ENCODE peak calls at places on chromosomes 16 and 17, in six cellular contexts. K is mesenchymal stem cell, H is IMR-90, V is H9, T is H1, D is trophoblast cell. R is an unnamed sample.

GRCh38 chr17:35900693-35901487 is 20.7 kb upstream of the CCL5 start:
- DNase-seq in V (no peak), H (no peak), K (peak; percentile 58), T (no peak), D (peak; percentile 90), R (no peak)

GRCh38 chr16:73183678-73184092 is 135.8 kb upstream of the ZFHX3 start:
- DNase-seq in T (no peak), D (no peak), V (no peak), K (no peak), H (no peak), R (no peak)

GRCh38 chr16:52561910-52562741 is 15.2 kb upstream of the TOX3 start:
- DNase-seq in V (no peak), T (no peak), H (no peak), K (no peak), D (no peak), R (no peak)

GRCh38 chr17:35734396-35734795 is 3.0 kb downstream of the RASL10B start:
- DNase-seq in T (no peak), D (no peak), V (no peak), H (no peak), K (no peak), R (no peak)

GRCh38 chr17:76714822-76715461 is 4.2 kb upstream of the MXRA7 start:
- DNase-seq in T (no peak), D (peak; percentile 91), K (peak; percentile 65), H (peak; percentile 59), V (peak; percentile 61), R (no peak)

GRCh38 chr16:50538411-50539052 is 9.7 kb upstream of the NKD1 start:
- DNase-seq in V (peak; percentile 27), K (no peak), H (no peak), T (no peak), D (peak; percentile 98), R (no peak)

GRCh38 chr17:75822119-75822799 is 21.9 kb downstream of the UNC13D start:
- DNase-seq in T (no peak), H (no peak), K (no peak), D (no peak), V (peak; percentile 30), R (no peak)

GRCh38 chr16:28884045-28884444 is 5.8 kb downstream of the ATP2A1 start:
- DNase-seq in H (no peak), T (no peak), K (no peak), D (no peak), V (no peak), R (no peak)

GRCh38 chr17:76354747-76355310 is 1.1 kb upstream of the PRPSAP1 start:
- DNase-seq in D (no peak), T (no peak), H (no peak), V (no peak), K (no peak), R (no peak)

GRCh38 chr17:32914181-32914580 is 13.8 kb upstream of the TMEM98 start:
- DNase-seq in T (no peak), H (no peak), D (no peak), K (no peak), V (no peak), R (no peak)

GRCh38 chr17:44200478-44201155 is 933 bp upstream of the ATXN7L3 start:
- DNase-seq in H (no peak), K (no peak), V (no peak), D (peak; percentile 21), T (no peak), R (no peak)

GRCh38 chr17:72614871-72615626 is 477.4 kb downstream of the SLC39A11 start:
- DNase-seq in D (no peak), H (peak; percentile 74), K (peak; percentile 54), T (no peak), V (no peak), R (peak; percentile 18)

GRCh38 chr17:39755550-39756375 is 18.0 kb downstream of the GRB7 start:
- DNase-seq in T (no peak), K (peak; percentile 36), D (no peak), H (peak; percentile 24), V (peak; percentile 34), R (no peak)

GRCh38 chr17:45143767-45144198 is 4.5 kb upstream of the HEXIM1 start:
- DNase-seq in V (peak; percentile 88), H (peak; percentile 80), K (peak; percentile 57), D (no peak), T (no peak), R (no peak)

GRCh38 chr17:75152971-75153853 is 1.1 kb downstream of the JPT1 start:
- DNase-seq in D (peak; percentile 64), T (no peak), K (peak; percentile 45), V (peak; percentile 64), H (peak; percentile 28), R (no peak)

GRCh38 chr16:75138636-75139035 is 9.7 kb upstream of the ZFP1 start:
- DNase-seq in T (no peak), D (peak; percentile 32), K (no peak), V (peak; percentile 53), H (no peak), R (no peak)

GRCh38 chr16:11310997-11311561 is 29.9 kb upstream of the PRM1 start:
- DNase-seq in T (no peak), K (no peak), H (no peak), D (no peak), V (no peak), R (no peak)

GRCh38 chr17:64002658-64003525 is 4.7 kb downstream of the PRR29 start:
- DNase-seq in V (peak; percentile 26), H (no peak), K (no peak), T (no peak), D (no peak), R (no peak)

GRCh38 chr17:10171581-10171981 is 26.8 kb downstream of the GAS7 start:
- DNase-seq in V (no peak), D (peak; percentile 89), T (no peak), H (peak; percentile 41), K (peak; percentile 81), R (no peak)

GRCh38 chr16:48194828-48195566 is 39.2 kb upstream of the ABCC12 start:
- DNase-seq in T (no peak), D (no peak), K (peak; percentile 29), H (peak; percentile 56), V (no peak), R (no peak)

GRCh38 chr17:40604327-40605080 is 39.2 kb upstream of the CCR7 start:
- DNase-seq in K (no peak), V (no peak), T (no peak), D (no peak), H (no peak), R (no peak)

GRCh38 chr16:17230932-17231581 is 239.7 kb downstream of the XYLT1 start:
- DNase-seq in K (no peak), T (no peak), H (no peak), V (no peak), D (no peak), R (no peak)

DNA sequence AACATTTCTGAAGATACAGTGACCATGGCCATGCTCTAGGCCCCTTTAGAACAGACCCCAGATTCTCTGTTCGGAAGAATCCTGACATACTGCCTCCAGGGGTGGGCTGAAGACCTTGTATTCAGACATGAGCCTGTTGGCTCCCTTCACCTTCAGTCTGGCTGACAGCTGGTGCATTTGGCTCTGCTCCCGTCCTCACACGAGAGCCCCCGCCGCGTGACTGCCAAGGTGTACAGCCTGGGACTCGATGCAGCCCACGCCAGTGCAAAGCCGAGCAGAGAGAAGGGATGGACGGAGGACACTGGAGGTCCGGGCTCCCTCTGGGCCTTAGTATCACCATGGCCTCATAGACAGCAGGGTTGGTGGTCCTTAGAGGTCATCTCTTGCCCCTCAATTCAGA is 46.9 kb downstream of the COTL1 start:
- DNase-seq in D (peak; percentile 18), K (no peak), V (no peak), H (no peak), T (no peak), R (no peak)
- H3K14ac ChIP-seq in D (no peak overlapping the region), K (no peak overlapping the region), V (no peak overlapping the region), H (no peak overlapping the region), T (no peak overlapping the region), R (peak overlapping the region; percentile 64)

GRCh38 chr16:88455610-88456355 is 2.7 kb downstream of the ZFPM1 start:
- DNase-seq in H (peak; percentile 43), T (no peak), K (peak; percentile 61), V (no peak), D (peak; percentile 52), R (no peak)
- H3K4ac ChIP-seq in H (no peak overlapping the region), T (no peak overlapping the region), K (no peak overlapping the region), V (no peak overlapping the region), D (no peak overlapping the region), R (no peak overlapping the region)

DNA sequence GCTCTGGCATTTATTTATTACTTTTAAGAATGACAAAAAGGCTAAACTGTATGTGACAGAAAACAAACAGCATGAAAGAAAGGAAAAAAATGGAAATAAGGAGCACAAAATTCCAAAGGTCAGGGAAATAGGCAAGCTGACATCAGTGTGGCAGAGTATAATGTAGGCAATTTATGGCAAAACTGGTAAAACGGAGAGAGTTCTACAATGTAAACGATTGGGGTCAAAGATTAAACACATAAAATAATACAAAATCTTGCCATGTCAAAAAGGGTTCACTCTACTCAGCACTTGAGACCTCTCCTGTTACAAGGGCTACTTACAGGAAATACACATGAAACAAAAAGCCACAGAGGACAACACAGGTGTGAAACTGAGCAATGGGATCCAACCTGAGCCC is 47.0 kb upstream of the CDRT4 start:
- DNase-seq in K (no peak), V (no peak), D (no peak), T (no peak), H (no peak), R (no peak)
- H3K14ac ChIP-seq in K (no peak overlapping the region), V (no peak overlapping the region), D (no peak overlapping the region), T (no peak overlapping the region), H (peak overlapping the region; percentile 40), R (no peak overlapping the region)

GRCh38 chr17:41917957-41918391 is 777 bp downstream of the ACLY start:
- DNase-seq in T (no peak), D (no peak), H (peak; percentile 31), V (no peak), K (peak; percentile 44), R (no peak)
- H3K4ac ChIP-seq in T (peak overlapping the region; percentile 94), D (peak overlapping the region; percentile 95), H (peak overlapping the region; percentile 87), V (no peak overlapping the region), K (peak overlapping the region; percentile 74), R (no peak overlapping the region)

DNA sequence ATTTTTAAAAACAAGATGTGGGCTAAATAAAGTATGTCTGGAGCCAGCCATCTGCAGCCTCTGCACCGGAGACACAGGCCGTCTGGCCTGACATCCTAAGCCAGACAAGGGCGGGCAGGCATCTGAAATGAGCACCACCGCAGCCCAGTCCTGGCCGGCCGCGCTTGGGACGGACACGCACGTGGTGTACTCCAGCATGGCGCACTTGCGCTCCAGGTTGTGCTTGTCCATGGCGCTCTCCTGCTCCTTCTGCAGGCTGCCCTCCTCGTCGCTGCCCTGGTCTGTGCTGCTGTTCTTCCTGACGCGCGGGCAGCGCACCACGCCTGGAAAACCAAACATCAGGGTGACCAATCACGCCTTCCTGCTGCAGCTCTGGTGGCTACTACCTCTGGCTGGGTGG is 60.3 kb downstream of the GTF3C1 start:
- DNase-seq in D (no peak), K (no peak), H (no peak), V (no peak), T (no peak), R (no peak)
- H3K14ac ChIP-seq in D (no peak overlapping the region), K (no peak overlapping the region), H (no peak overlapping the region), V (no peak overlapping the region), T (no peak overlapping the region), R (no peak overlapping the region)

GRCh38 chr16:89686520-89687091 is at the start of gene CDK10:
- DNase-seq in D (peak; percentile 98), T (no peak), K (peak; percentile 88), H (peak; percentile 76), V (peak; percentile 91), R (peak; percentile 94)
- H3K4ac ChIP-seq in D (peak within 1 kb of the TSS; percentile 93), T (peak within 1 kb of the TSS; percentile 91), K (peak within 1 kb of the TSS; percentile 93), H (peak within 1 kb of the TSS; percentile 96), V (no peak within 1 kb of the TSS), R (peak within 1 kb of the TSS; percentile 41)